ENCODE peak calls at places on chromosomes 16 and 17, in seven cellular contexts. W, I, G, Z, L, K and H are unnamed samples. For H3K79me1, the result is how much of the 10 kb centered on the place peaks cover.

GRCh38 chr17:42660692-42661345 is 1.7 kb downstream of the TUBG2 start:
- DNase-seq in W (peak), I (peak), G (no peak), Z (peak), L (no peak), K (no peak), H (no peak)

GRCh38 chr17:68598545-68598961 is 2.6 kb downstream of the FAM20A start:
- DNase-seq in W (no peak), I (no peak), G (no peak), Z (no peak), L (no peak), K (no peak), H (no peak)

GRCh38 chr16:50121721-50122445 is 31.2 kb upstream of the TENT4B start:
- DNase-seq in W (no peak), I (no peak), G (no peak), Z (no peak), L (no peak), K (no peak), H (no peak)

GRCh38 chr16:87395181-87395842 is 3.2 kb downstream of the MAP1LC3B start:
- DNase-seq in W (no peak), I (no peak), G (no peak), Z (peak), L (no peak), K (no peak), H (no peak)

GRCh38 chr16:64362193-64362592 is 759.7 kb downstream of the CDH11 start:
- DNase-seq in W (peak), I (no peak), G (no peak), Z (peak), L (no peak), K (no peak), H (no peak)

GRCh38 chr17:16987830-16988601 is 16.1 kb upstream of the TNFRSF13B start:
- DNase-seq in W (peak), I (peak), G (peak), Z (peak), L (no peak), K (no peak), H (peak)

GRCh38 chr17:36705651-36706436 is 104.5 kb downstream of the MRM1 start:
- DNase-seq in W (peak), I (peak), G (peak), Z (peak), L (no peak), K (no peak), H (peak)

GRCh38 chr16:87706278-87707000 is 59.3 kb downstream of the KLHDC4 start:
- DNase-seq in W (no peak), I (peak), G (no peak), Z (no peak), L (no peak), K (no peak), H (no peak)

GRCh38 chr16:68085259-68086071 is at the start of gene NFATC3:
- DNase-seq in W (peak), I (peak), G (peak), Z (peak), L (no peak), K (peak), H (peak)

GRCh38 chr17:77011173-77012011 is 129.4 kb upstream of the SEC14L1 start:
- DNase-seq in W (peak), I (peak), G (peak), Z (peak), L (no peak), K (peak), H (peak)

GRCh38 chr16:71351558-71351901 is 7.0 kb upstream of the CALB2 start:
- DNase-seq in W (no peak), I (peak), G (no peak), Z (no peak), L (no peak), K (no peak), H (peak)

GRCh38 chr17:39617446-39618251 is 9.1 kb upstream of the PPP1R1B start:
- DNase-seq in W (peak), I (no peak), G (peak), Z (no peak), L (no peak), K (peak), H (no peak)

GRCh38 chr17:79095345-79096055 is 20.9 kb downstream of the ENGASE start:
- DNase-seq in W (no peak), I (no peak), G (no peak), Z (no peak), L (no peak), K (no peak), H (no peak)

GRCh38 chr17:64969046-64969501 is 49.8 kb upstream of the LRRC37A3 start:
- DNase-seq in W (no peak), I (no peak), G (no peak), Z (peak), L (no peak), K (no peak), H (no peak)

GRCh38 chr16:87092958-87093357 is 224.2 kb downstream of the C16orf95 start:
- DNase-seq in W (no peak), I (no peak), G (no peak), Z (no peak), L (no peak), K (no peak), H (no peak)

DNA sequence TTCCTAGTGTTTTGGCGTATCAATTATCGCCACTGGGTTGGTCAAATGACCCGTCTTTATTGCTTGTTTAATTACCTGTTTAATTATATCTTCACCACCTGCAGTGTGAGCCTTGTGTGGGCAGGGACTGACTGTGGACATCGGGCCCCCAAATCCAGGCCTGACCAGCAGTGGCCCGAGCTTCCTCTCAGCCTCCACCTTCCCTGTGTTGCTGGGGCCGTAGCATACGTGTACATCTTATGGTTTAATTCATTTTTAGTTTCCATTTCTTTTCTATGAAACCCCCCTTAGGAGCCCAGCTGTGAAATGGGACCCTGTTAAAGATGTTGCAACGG is 1.2 kb upstream of the LMF1 start:
- DNase-seq in W (no peak), I (no peak), G (no peak), Z (no peak), L (no peak), K (no peak), H (no peak)
- H3K18ac ChIP-seq in W (no peak), I (no peak), G (no peak), Z (no peak), L (peak), K (no peak), H (no peak)

GRCh38 chr16:47470211-47470610 is 9.1 kb downstream of the PHKB start:
- DNase-seq in W (no peak), I (no peak), G (peak), Z (no peak), L (no peak), K (no peak), H (no peak)
- H3K79me1 ChIP-seq in W (under half), I (under half), G (under half), Z (under half), L (under half), K (under half), H (under half)

GRCh38 chr16:80723091-80723490 is 81.3 kb downstream of the CDYL2 start:
- DNase-seq in W (no peak), I (no peak), G (no peak), Z (no peak), L (no peak), K (no peak), H (no peak)
- H3K18ac ChIP-seq in W (no peak), I (no peak), G (no peak), Z (no peak), L (no peak), K (no peak), H (no peak)

GRCh38 chr17:47917581-47917980 is 21.5 kb downstream of the SP2 start:
- DNase-seq in W (no peak), I (no peak), G (no peak), Z (no peak), L (no peak), K (no peak), H (no peak)

GRCh38 chr17:47918991-47919390 is 22.4 kb upstream of the PNPO start:
- DNase-seq in W (no peak), I (no peak), G (no peak), Z (no peak), L (no peak), K (no peak), H (no peak)

GRCh38 chr17:47915667-47916242 is 19.7 kb downstream of the SP2 start:
- DNase-seq in W (no peak), I (no peak), G (no peak), Z (no peak), L (no peak), K (no peak), H (no peak)

GRCh38 chr17:47916489-47917208 is 20.6 kb downstream of the SP2 start:
- DNase-seq in W (no peak), I (no peak), G (no peak), Z (no peak), L (no peak), K (no peak), H (no peak)

DNA sequence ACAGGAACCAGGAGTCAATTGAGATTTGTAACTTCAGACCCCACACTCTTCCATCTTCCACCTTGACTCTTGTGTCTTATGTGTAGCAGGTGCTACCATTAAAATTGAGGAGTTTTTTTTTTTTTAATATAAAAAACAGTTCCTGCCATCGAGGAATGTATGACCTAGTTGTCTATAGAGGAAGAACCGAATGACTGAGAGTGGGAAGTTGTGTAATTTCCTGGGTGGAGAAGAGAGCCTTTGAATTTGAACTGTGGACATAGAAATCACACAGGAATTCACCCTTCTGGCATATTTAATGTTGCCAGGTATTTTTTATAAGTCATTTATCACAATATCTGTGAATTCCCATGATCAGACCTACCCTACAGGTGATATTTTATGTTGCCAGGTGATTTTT is 22.0 kb downstream of the SP2 start:
- DNase-seq in W (no peak), I (no peak), G (no peak), Z (no peak), L (no peak), K (no peak), H (no peak)
- H3K79me1 ChIP-seq in W (under half), I (under half), G (under half), Z (under half), L (under half), K (under half), H (under half)

GRCh38 chr16:31077592-31078199 is 3.5 kb downstream of the ZNF646 start:
- DNase-seq in W (no peak), I (no peak), G (no peak), Z (no peak), L (no peak), K (no peak), H (peak)

GRCh38 chr16:31080035-31080629 is 5.9 kb downstream of the ZNF646 start:
- DNase-seq in W (no peak), I (no peak), G (no peak), Z (no peak), L (no peak), K (no peak), H (no peak)

GRCh38 chr16:31080756-31081419 is 6.7 kb downstream of the ZNF646 start:
- DNase-seq in W (no peak), I (no peak), G (no peak), Z (no peak), L (no peak), K (no peak), H (no peak)

GRCh38 chr16:31078597-31079341 is 4.5 kb downstream of the ZNF646 start:
- DNase-seq in W (no peak), I (no peak), G (no peak), Z (no peak), L (no peak), K (no peak), H (no peak)

GRCh38 chr16:31079342-31079944 is 5.2 kb downstream of the ZNF646 start:
- DNase-seq in W (no peak), I (no peak), G (no peak), Z (no peak), L (no peak), K (no peak), H (no peak)
- H3K18ac ChIP-seq in W (no peak), I (no peak), G (no peak), Z (no peak), L (no peak), K (no peak), H (no peak)